ENCODE peak calls at places on chromosome 2, in five cellular contexts. X is GM12878, K is K562, N is HepG2, G is H1. J is an unnamed sample.

GRCh38 chr2:14423145-14423906 is 209.2 kb upstream of the LRATD1 start:
- DNase-seq in X (no peak), K (no peak), N (no peak), G (no peak), J (no peak)

GRCh38 chr2:189551808-189552207 is 28.8 kb downstream of the SLC40A1 start:
- DNase-seq in X (no peak), K (no peak), N (no peak), G (no peak), J (no peak)

GRCh38 chr2:20444993-20445910 is 1.6 kb upstream of the RHOB start:
- DNase-seq in X (no peak), K (no peak), N (no peak), G (no peak), J (peak; percentile 39)

GRCh38 chr2:219289195-219289536 is 10.0 kb downstream of the DNAJB2 start:
- DNase-seq in X (no peak), K (no peak), N (no peak), G (no peak), J (no peak)

GRCh38 chr2:108409768-108410167 is 32.0 kb downstream of the SULT1C4 start:
- DNase-seq in X (no peak), K (no peak), N (no peak), G (no peak), J (no peak)

GRCh38 chr2:133812826-133813617 is 244.8 kb upstream of the NCKAP5 start:
- DNase-seq in X (no peak), K (no peak), N (no peak), G (no peak), J (no peak)

GRCh38 chr2:149733936-149734685 is 146.5 kb upstream of the MMADHC start:
- DNase-seq in X (no peak), K (no peak), N (no peak), G (no peak), J (peak; percentile 11)

GRCh38 chr2:150495993-150496627 is 8.6 kb upstream of the RND3 start:
- DNase-seq in X (no peak), K (no peak), N (no peak), G (no peak), J (no peak)

GRCh38 chr2:37641582-37642111 is 29.8 kb downstream of the CDC42EP3 start:
- DNase-seq in X (no peak), K (no peak), N (no peak), G (no peak), J (no peak)

GRCh38 chr2:214019973-214020345 is 390.9 kb upstream of the VWC2L start:
- DNase-seq in X (no peak), K (no peak), N (no peak), G (no peak), J (no peak)

GRCh38 chr2:169265581-169265980 is 96.8 kb downstream of the LRP2 start:
- DNase-seq in X (no peak), K (no peak), N (no peak), G (no peak), J (no peak)

GRCh38 chr2:126825306-126825705 is 73.4 kb upstream of the TEX51 start:
- DNase-seq in X (no peak), K (no peak), N (no peak), G (no peak), J (no peak)

GRCh38 chr2:30978854-30979253 is 159.4 kb downstream of the GALNT14 start:
- DNase-seq in X (no peak), K (no peak), N (no peak), G (no peak), J (peak; percentile 19)

GRCh38 chr2:208222351-208222750 is 32.5 kb downstream of the IDH1 start:
- DNase-seq in X (no peak), K (peak; percentile 12), N (no peak), G (no peak), J (no peak)

GRCh38 chr2:12389354-12390045 is 327.2 kb upstream of the TRIB2 start:
- DNase-seq in X (no peak), K (no peak), N (no peak), G (no peak), J (no peak)

GRCh38 chr2:10278029-10278762 is 24.5 kb upstream of the HPCAL1 start:
- DNase-seq in X (no peak), K (peak; percentile 84), N (peak; percentile 87), G (no peak), J (no peak)

GRCh38 chr2:146080925-146081324 is 1561.0 kb upstream of the ZEB2 start:
- DNase-seq in X (no peak), K (no peak), N (no peak), G (no peak), J (no peak)

DNA sequence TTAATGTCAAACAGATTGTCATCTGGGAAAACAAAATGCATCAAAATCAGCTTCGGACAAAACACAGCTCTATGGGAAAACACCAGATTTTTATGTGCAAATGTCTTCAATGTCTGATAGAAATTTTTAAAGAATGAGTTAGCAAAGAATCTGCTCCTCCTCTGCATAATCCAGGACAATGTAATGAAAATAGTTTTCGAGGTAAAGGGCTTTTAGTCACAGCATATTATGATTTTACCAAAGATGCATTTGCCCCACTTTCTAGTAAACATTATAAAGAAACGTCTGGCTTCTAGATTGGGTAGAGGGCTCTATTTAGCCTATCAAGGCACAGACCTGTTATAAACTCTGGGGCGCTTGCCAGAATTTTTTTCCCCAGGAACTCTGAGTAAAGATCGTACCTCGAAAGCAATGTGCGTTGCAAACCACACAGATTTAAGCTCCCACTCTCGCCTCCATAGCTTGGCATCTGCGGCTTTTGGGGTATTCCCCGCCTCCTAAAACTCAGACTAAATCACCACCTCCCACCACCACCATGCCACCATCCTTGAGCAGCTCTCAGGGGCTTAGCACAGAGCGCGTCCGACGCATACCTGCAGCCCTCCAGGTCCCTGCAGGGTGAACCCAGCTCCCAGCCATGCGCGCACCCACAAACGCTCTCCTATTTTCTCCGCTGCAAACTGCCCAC is 926 bp downstream of the ACVR1C start:
- DNase-seq in X (no peak), K (no peak), N (no peak), G (no peak), J (peak; percentile 49)
- H3K4me3 ChIP-seq in X (no peak overlapping the region), K (no peak overlapping the region), N (peak overlapping the region; percentile 53), G (peak overlapping the region; percentile 41), J (peak overlapping the region; percentile 85)

GRCh38 chr2:120239488-120240287 is 13.0 kb upstream of the RALB start:
- DNase-seq in X (no peak), K (peak; percentile 32), N (peak; percentile 37), G (no peak), J (peak; percentile 71)
- TF ChIP-seq CREB1 in X (no peak), K (no peak), N (no peak), G (no peak), J (no peak)

GRCh38 chr2:181741756-181742155 is 61.4 kb upstream of the NEUROD1 start:
- DNase-seq in X (no peak), K (no peak), N (no peak), G (no peak), J (no peak)
- H3K4me3 ChIP-seq in X (no peak overlapping the region), K (no peak overlapping the region), N (no peak overlapping the region), G (no peak overlapping the region), J (no peak overlapping the region)

GRCh38 chr2:121058852-121059558 is 226.0 kb downstream of the TFCP2L1 start:
- DNase-seq in X (no peak), K (no peak), N (no peak), G (no peak), J (no peak)
- TF ChIP-seq CREB1 in X (no peak), K (no peak), N (no peak), G (no peak), J (no peak)

GRCh38 chr2:217901400-217901799 is 101.4 kb downstream of the TNS1 start:
- DNase-seq in X (no peak), K (no peak), N (no peak), G (no peak), J (no peak)
- H3K4me3 ChIP-seq in X (no peak overlapping the region), K (no peak overlapping the region), N (peak overlapping the region; percentile 62), G (no peak overlapping the region), J (no peak overlapping the region)

GRCh38 chr2:50042794-50043193 is 888.5 kb upstream of the FSHR start:
- DNase-seq in X (no peak), K (no peak), N (no peak), G (no peak), J (no peak)
- TF ChIP-seq CREB1 in X (no peak), K (no peak), N (no peak), G (no peak), J (no peak)

J was measured in GM23338.